ENCODE peak calls at places on chromosomes 1 and 21, in ten cellular contexts. S is mucosa of descending colon, R is thoracic aorta, P is Panc1, N is upper lobe of right lung, Q is OCI-LY7, L is tibial artery, D is Peyer's patch, M is body of pancreas, T is spleen. Y is an unnamed sample. For H3K4me1, the result is how much of the 10 kb centered on the place peaks cover.

GRCh38 chr1:8284167-8284566 is 33.7 kb upstream of the SLC45A1 start:
- DNase-seq in M (no peak), D (no peak), L (no peak), Q (no peak), N (no peak), R (no peak), P (no peak), S (no peak), T (no peak), Y (no peak)

GRCh38 chr1:180909005-180909414 is 3.7 kb upstream of the KIAA1614 start:
- DNase-seq in Q (no peak), N (no peak), L (no peak), T (no peak), P (no peak), S (no peak), D (no peak), M (no peak), R (no peak), Y (no peak)

GRCh38 chr1:207828485-207829158 is 76.8 kb downstream of the CD46 start:
- DNase-seq in R (no peak), M (peak), N (peak), D (peak), L (peak), T (no peak), S (peak), Q (peak), P (peak), Y (peak)

GRCh38 chr1:109977225-109977624 is 7.3 kb upstream of the AHCYL1 start:
- DNase-seq in N (no peak), L (peak), D (no peak), S (no peak), P (no peak), Q (no peak), R (no peak), T (no peak), M (no peak), Y (no peak)

GRCh38 chr1:110185181-110185580 is 24.9 kb upstream of the KCNC4 start:
- DNase-seq in S (no peak), D (no peak), P (no peak), M (no peak), T (no peak), Q (no peak), L (no peak), R (no peak), N (no peak), Y (no peak)

GRCh38 chr1:221829327-221830011 is 87.6 kb upstream of the DUSP10 start:
- DNase-seq in L (no peak), S (no peak), N (no peak), Q (no peak), R (no peak), P (no peak), D (no peak), M (no peak), T (no peak), Y (no peak)

GRCh38 chr1:182281541-182281940 is 110.0 kb downstream of the GLUL start:
- DNase-seq in R (no peak), M (no peak), S (no peak), P (no peak), Q (no peak), N (no peak), D (no peak), T (no peak), L (no peak), Y (peak)

GRCh38 chr1:234659538-234659937 is 49.6 kb upstream of the IRF2BP2 start:
- DNase-seq in Q (no peak), M (no peak), R (no peak), L (no peak), N (no peak), T (no peak), S (no peak), P (no peak), D (no peak), Y (no peak)

GRCh38 chr1:226365831-226366231 is 42.1 kb downstream of the PARP1 start:
- DNase-seq in Q (no peak), T (no peak), L (no peak), P (no peak), R (no peak), S (no peak), M (no peak), D (no peak), N (no peak), Y (no peak)

GRCh38 chr1:183058835-183059234 is 35.6 kb downstream of the LAMC1 start:
- DNase-seq in P (no peak), Q (no peak), N (no peak), T (no peak), R (no peak), D (no peak), S (no peak), M (no peak), L (no peak), Y (no peak)

GRCh38 chr1:161738627-161739287 is 10.8 kb upstream of the DUSP12 start:
- DNase-seq in M (peak), L (peak), N (peak), R (no peak), S (peak), P (no peak), Q (peak), T (peak), D (peak), Y (peak)

GRCh38 chr1:96966536-96967138 is 245.1 kb downstream of the PTBP2 start:
- DNase-seq in R (peak), D (peak), T (peak), M (peak), N (peak), S (peak), L (peak), Q (peak), P (peak), Y (peak)

GRCh38 chr1:31701137-31701736 is 2.6 kb downstream of the COL16A1 start:
- DNase-seq in M (peak), Q (no peak), L (peak), T (no peak), S (peak), N (peak), P (peak), R (peak), D (peak), Y (peak)

GRCh38 chr1:172823534-172823933 is 164.6 kb downstream of the FASLG start:
- DNase-seq in L (no peak), R (no peak), D (no peak), N (no peak), T (no peak), Q (no peak), S (no peak), M (no peak), P (no peak), Y (no peak)

GRCh38 chr1:38700077-38700470 is 159.5 kb downstream of the RRAGC start:
- DNase-seq in M (no peak), D (no peak), L (no peak), R (no peak), N (no peak), P (no peak), Q (no peak), T (no peak), S (no peak), Y (no peak)

GRCh38 chr1:66375125-66375524 is 158.8 kb upstream of the SGIP1 start:
- DNase-seq in D (no peak), L (no peak), M (no peak), R (no peak), P (no peak), N (no peak), S (no peak), T (no peak), Q (no peak), Y (no peak)

GRCh38 chr1:112386786-112387346 is 9.1 kb upstream of the CTTNBP2NL start:
- DNase-seq in R (no peak), T (no peak), Q (no peak), P (no peak), S (no peak), L (no peak), N (no peak), M (no peak), D (no peak), Y (no peak)

GRCh38 chr1:30707412-30708360 is 15.7 kb downstream of the MATN1 start:
- DNase-seq in P (peak), S (peak), D (peak), Q (peak), M (peak), N (peak), L (peak), R (no peak), T (peak), Y (peak)

GRCh38 chr1:47208374-47208850 is 18.6 kb upstream of the PDZK1IP1 start:
- DNase-seq in P (no peak), L (no peak), N (peak), M (no peak), R (no peak), Q (no peak), D (no peak), S (no peak), T (peak), Y (no peak)

GRCh38 chr1:215284966-215285365 is 202.4 kb downstream of the KCNK2 start:
- DNase-seq in T (no peak), R (no peak), Q (no peak), S (no peak), M (no peak), D (no peak), P (no peak), L (no peak), N (no peak), Y (no peak)

GRCh38 chr1:41773842-41774241 is 144.9 kb downstream of the HIVEP3 start:
- DNase-seq in M (no peak), D (no peak), S (no peak), Q (no peak), T (no peak), L (no peak), N (no peak), P (no peak), R (no peak), Y (no peak)

GRCh38 chr21:39564200-39564599 is 48.5 kb upstream of the B3GALT5 start:
- DNase-seq in N (no peak), Q (no peak), D (no peak), T (no peak), R (no peak), L (no peak), S (no peak), P (no peak), M (peak), Y (no peak)

GRCh38 chr1:162171078-162171477 is 101.6 kb downstream of the NOS1AP start:
- DNase-seq in M (no peak), P (no peak), N (no peak), T (no peak), L (no peak), Q (no peak), S (no peak), R (no peak), D (no peak), Y (peak)

GRCh38 chr1:151013518-151013917 is 5.3 kb downstream of the PRUNE1 start:
- DNase-seq in T (no peak), N (no peak), S (peak), R (no peak), Q (no peak), L (no peak), P (no peak), M (peak), D (no peak), Y (no peak)

GRCh38 chr1:163055005-163055404 is 14.2 kb upstream of the RGS4 start:
- DNase-seq in L (no peak), M (no peak), N (no peak), D (no peak), Q (no peak), T (no peak), S (no peak), R (no peak), P (no peak), Y (no peak)

GRCh38 chr1:35432231-35432630 is 125.0 kb downstream of the KIAA0319L start:
- DNase-seq in P (no peak), M (no peak), S (no peak), T (no peak), R (no peak), N (no peak), D (no peak), L (no peak), Q (no peak), Y (no peak)

GRCh38 chr21:36117276-36117675 is 17.6 kb upstream of the CBR3 start:
- DNase-seq in P (no peak), N (no peak), Q (no peak), L (no peak), R (no peak), T (no peak), S (no peak), M (no peak), D (no peak), Y (no peak)

GRCh38 chr1:150650193-150650592 is 20.8 kb upstream of the ENSA start:
- DNase-seq in Q (no peak), P (no peak), D (peak), M (peak), S (peak), T (no peak), L (no peak), N (no peak), R (no peak), Y (no peak)

GRCh38 chr1:117674521-117675400 is 68.9 kb downstream of the TENT5C start:
- DNase-seq in S (peak), Q (peak), D (no peak), P (peak), R (no peak), N (no peak), T (no peak), L (no peak), M (peak), Y (no peak)

GRCh38 chr1:91732991-91733390 is 153.0 kb downstream of the TGFBR3 start:
- DNase-seq in N (no peak), D (no peak), P (no peak), M (no peak), L (no peak), Q (no peak), S (no peak), R (no peak), T (no peak), Y (no peak)

GRCh38 chr1:215529111-215529510 is 38.0 kb upstream of the KCTD3 start:
- DNase-seq in P (no peak), D (no peak), N (no peak), M (no peak), Q (no peak), R (no peak), T (no peak), L (no peak), S (no peak), Y (no peak)

GRCh38 chr1:234699795-234700665 is 90.1 kb upstream of the IRF2BP2 start:
- DNase-seq in L (no peak), D (peak), M (no peak), T (no peak), N (no peak), P (no peak), R (peak), Q (no peak), S (peak), Y (peak)

GRCh38 chr1:85578321-85579295 is 2.0 kb upstream of the CCN1 start:
- DNase-seq in M (no peak), R (no peak), D (no peak), L (no peak), N (no peak), T (no peak), Q (no peak), S (no peak), P (peak), Y (no peak)

GRCh38 chr1:203268901-203269653 is 36.2 kb upstream of the BTG2 start:
- DNase-seq in Q (peak), R (no peak), L (peak), S (peak), D (no peak), M (peak), N (no peak), P (peak), T (peak), Y (peak)

GRCh38 chr1:218553197-218553596 is 208.1 kb downstream of the TGFB2 start:
- DNase-seq in Q (no peak), P (no peak), S (no peak), L (no peak), D (no peak), M (no peak), N (no peak), R (no peak), T (no peak), Y (no peak)

GRCh38 chr1:200410566-200410878 is 686 bp upstream of the ZNF281 start:
- DNase-seq in T (no peak), N (no peak), D (no peak), L (no peak), M (peak), S (peak), Q (peak), P (no peak), R (no peak), Y (no peak)
- H3K4me1 ChIP-seq in T (under half), N (under half), D (under half), L (under half), M (under half), S (under half), Q (under half), P (half or more), R (under half), Y (under half)

GRCh38 chr21:41964171-41964570 is 10.4 kb upstream of the C2CD2 start:
- DNase-seq in L (no peak), M (no peak), Q (no peak), P (no peak), R (no peak), D (peak), N (no peak), S (no peak), T (peak), Y (no peak)
- H3K4me3 ChIP-seq in L (no peak), M (no peak), Q (no peak), P (no peak), R (no peak), D (no peak), N (no peak), S (no peak), T (no peak), Y (no peak)

GRCh38 chr1:10396870-10397269 is 2.0 kb upstream of the PGD start:
- DNase-seq in L (no peak), R (no peak), Q (no peak), N (no peak), D (no peak), P (no peak), M (no peak), S (no peak), T (no peak), Y (no peak)

GRCh38 chr1:10400013-10400412 is 1.1 kb downstream of the PGD start:
- DNase-seq in Q (no peak), S (no peak), D (no peak), P (no peak), T (no peak), R (no peak), N (no peak), L (no peak), M (no peak), Y (no peak)

GRCh38 chr1:10399487-10399917 is 638 bp downstream of the PGD start:
- DNase-seq in Q (peak), M (no peak), L (peak), R (no peak), P (no peak), D (no peak), T (peak), S (no peak), N (peak), Y (no peak)

GRCh38 chr1:10398278-10398733 is 558 bp upstream of the PGD start:
- DNase-seq in L (no peak), M (no peak), P (no peak), T (no peak), Q (no peak), D (no peak), S (no peak), N (no peak), R (no peak), Y (no peak)

GRCh38 chr1:10398734-10399486 is at the start of gene PGD:
- DNase-seq in R (peak), P (peak), D (peak), T (peak), M (peak), N (peak), S (peak), L (peak), Q (peak), Y (peak)
- TF ChIP-seq CTCF in R (no peak), P (no peak), D (no peak), T (no peak), M (no peak), N (peak), S (no peak), L (peak), Q (no peak), Y (no peak)

GRCh38 chr1:147613506-147613905 is 56.8 kb downstream of the ACP6 start:
- DNase-seq in N (no peak), T (no peak), S (no peak), M (no peak), P (no peak), L (no peak), R (no peak), D (no peak), Q (no peak), Y (no peak)

GRCh38 chr1:147611021-147611426 is 59.3 kb downstream of the ACP6 start:
- DNase-seq in Q (peak), L (no peak), T (no peak), S (no peak), M (no peak), D (no peak), R (no peak), P (no peak), N (no peak), Y (no peak)

GRCh38 chr1:147609358-147609757 is 61.0 kb downstream of the ACP6 start:
- DNase-seq in L (no peak), P (no peak), N (no peak), S (no peak), M (no peak), D (no peak), Q (no peak), R (no peak), T (no peak), Y (no peak)

GRCh38 chr1:147611587-147611986 is 58.7 kb downstream of the ACP6 start:
- DNase-seq in Q (no peak), S (no peak), T (no peak), D (no peak), P (no peak), R (no peak), M (no peak), N (no peak), L (no peak), Y (no peak)

GRCh38 chr1:147612366-147612765 is 58.0 kb downstream of the ACP6 start:
- DNase-seq in R (no peak), Q (no peak), S (no peak), T (no peak), M (no peak), L (no peak), N (no peak), D (no peak), P (peak), Y (no peak)
- H3K4me1 ChIP-seq in R (under half), Q (under half), S (under half), T (under half), M (under half), L (under half), N (under half), D (under half), P (under half), Y (under half)

GRCh38 chr1:201259476-201260235 is 23.6 kb upstream of the PKP1 start:
- DNase-seq in L (no peak), D (peak), Q (no peak), N (no peak), P (no peak), R (no peak), S (peak), M (peak), T (peak), Y (no peak)

GRCh38 chr1:201260648-201261311 is 22.5 kb upstream of the PKP1 start:
- DNase-seq in S (no peak), T (peak), D (peak), N (no peak), P (no peak), L (no peak), M (no peak), Q (no peak), R (no peak), Y (no peak)

GRCh38 chr1:201261771-201262547 is 21.3 kb upstream of the PKP1 start:
- DNase-seq in M (no peak), P (no peak), R (no peak), N (no peak), Q (no peak), L (no peak), S (no peak), T (peak), D (peak), Y (no peak)

GRCh38 chr1:201258763-201259230 is 24.5 kb upstream of the PKP1 start:
- DNase-seq in S (no peak), Q (no peak), T (peak), R (no peak), L (no peak), P (no peak), N (no peak), D (peak), M (no peak), Y (no peak)

DNA sequence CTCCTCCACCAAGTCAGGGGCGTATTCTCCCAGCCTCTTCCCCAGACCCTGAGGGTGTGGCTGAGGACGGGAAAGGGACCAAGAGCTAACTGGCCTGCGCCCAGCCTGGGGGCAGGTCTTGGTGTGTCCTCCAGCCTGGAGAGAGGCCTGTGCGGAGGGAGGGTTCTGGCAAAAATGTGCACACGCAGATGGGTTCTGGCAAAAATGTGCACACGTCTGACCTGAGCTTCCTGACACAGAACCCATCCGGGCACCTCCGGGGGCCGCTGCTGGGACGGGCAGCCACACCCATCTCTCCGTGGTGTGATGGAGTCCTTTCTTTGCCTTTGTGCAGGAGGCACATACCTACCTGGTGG is 23.1 kb upstream of the PKP1 start:
- DNase-seq in D (no peak), Q (no peak), N (no peak), S (no peak), P (no peak), T (no peak), L (no peak), R (no peak), M (no peak), Y (no peak)
- H3K4me3 ChIP-seq in D (no peak), Q (no peak), N (no peak), S (no peak), P (no peak), T (peak), L (no peak), R (no peak), M (no peak), Y (no peak)

DNA sequence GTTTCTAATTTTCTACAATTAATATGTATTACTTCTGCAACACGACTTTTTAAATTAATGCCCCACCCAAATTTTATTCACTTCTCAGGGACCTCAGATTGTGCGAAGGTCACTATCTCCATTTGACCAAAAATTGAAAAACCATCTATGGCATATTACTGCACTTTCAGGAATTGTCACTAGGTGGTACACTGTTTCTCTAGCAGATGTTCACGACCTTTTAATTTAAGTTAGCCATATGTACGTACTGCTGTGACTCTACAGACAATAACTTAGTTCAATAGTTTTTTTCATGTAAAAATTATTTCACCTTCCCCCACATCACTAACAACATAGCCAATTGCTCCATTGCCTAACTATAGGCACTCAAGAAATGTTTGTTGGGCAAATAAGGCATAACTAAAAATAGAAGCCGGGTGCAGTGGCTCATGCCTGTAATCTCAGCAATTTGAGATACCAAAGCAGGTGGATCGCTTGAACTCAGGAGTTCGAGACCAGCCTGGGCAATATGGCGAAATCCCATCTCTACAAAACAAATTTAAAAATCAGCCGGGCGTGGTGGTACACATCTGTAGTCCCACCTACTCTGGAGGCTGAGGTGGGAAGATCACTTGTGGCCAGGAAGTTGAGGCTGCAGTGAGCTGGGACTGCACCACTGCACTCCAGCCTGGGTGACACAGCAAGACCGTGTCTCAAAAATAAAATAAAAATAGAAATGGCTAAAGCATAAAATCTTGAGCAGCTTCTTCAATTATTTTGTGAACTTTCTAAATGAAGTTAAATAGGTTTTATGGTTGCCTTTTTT is 75.7 kb upstream of the PKN2 start:
- DNase-seq in N (no peak), P (peak), D (no peak), S (peak), L (no peak), M (no peak), Q (peak), T (no peak), R (no peak), Y (no peak)
- TF ChIP-seq CTCF in N (peak), P (peak), D (no peak), S (peak), L (no peak), M (peak), Q (peak), T (no peak), R (no peak), Y (peak)

Y was measured in tibial nerve.